ENCODE peak calls at places on chromosomes 12 and 14, in five cellular contexts. One of them, this sample, is unnamed.

GRCh38 chr12:10884086-10884725 is at the start of gene PRH1:
- DNase-seq in heart right ventricle: no peak
- DNase-seq in breast epithelium: no peak
- DNase-seq in lower leg skin: no peak
- DNase-seq in body of pancreas: no peak
- DNase-seq in this sample: no peak

GRCh38 chr12:67661311-67662011 is 12.9 kb downstream of the DYRK2 start:
- DNase-seq in heart right ventricle: no peak
- DNase-seq in breast epithelium: no peak
- DNase-seq in lower leg skin: no peak
- DNase-seq in body of pancreas: no peak
- DNase-seq in this sample: no peak

GRCh38 chr12:88035907-88036289 is 6.7 kb upstream of the C12orf50 start:
- DNase-seq in heart right ventricle: no peak
- DNase-seq in breast epithelium: no peak
- DNase-seq in lower leg skin: no peak
- DNase-seq in body of pancreas: no peak
- DNase-seq in this sample: no peak

GRCh38 chr12:93572712-93573551 is 457 bp downstream of the SOCS2 start:
- DNase-seq in heart right ventricle: peak
- DNase-seq in breast epithelium: no peak
- DNase-seq in lower leg skin: no peak
- DNase-seq in body of pancreas: peak
- DNase-seq in this sample: no peak

GRCh38 chr12:113196996-113197395 is 11.5 kb downstream of the RITA1 start:
- DNase-seq in heart right ventricle: peak
- DNase-seq in breast epithelium: no peak
- DNase-seq in lower leg skin: peak
- DNase-seq in body of pancreas: peak
- DNase-seq in this sample: peak

GRCh38 chr12:6827982-6828670 is at the start of gene P3H3:
- DNase-seq in heart right ventricle: peak
- DNase-seq in breast epithelium: no peak
- DNase-seq in lower leg skin: peak
- DNase-seq in body of pancreas: no peak
- DNase-seq in this sample: no peak

GRCh38 chr14:71290960-71291466 is 383.8 kb downstream of the PCNX1 start:
- DNase-seq in heart right ventricle: no peak
- DNase-seq in breast epithelium: no peak
- DNase-seq in lower leg skin: no peak
- DNase-seq in body of pancreas: no peak
- DNase-seq in this sample: no peak

GRCh38 chr14:59844414-59844813 is 26.2 kb downstream of the RTN1 start:
- DNase-seq in heart right ventricle: no peak
- DNase-seq in breast epithelium: no peak
- DNase-seq in lower leg skin: no peak
- DNase-seq in body of pancreas: no peak
- DNase-seq in this sample: no peak

GRCh38 chr12:58695263-58695662 is 225.0 kb downstream of the LRIG3 start:
- DNase-seq in heart right ventricle: no peak
- DNase-seq in breast epithelium: no peak
- DNase-seq in lower leg skin: no peak
- DNase-seq in body of pancreas: no peak
- DNase-seq in this sample: no peak

GRCh38 chr12:116060765-116061164 is 216.7 kb downstream of the MED13L start:
- DNase-seq in heart right ventricle: no peak
- DNase-seq in breast epithelium: no peak
- DNase-seq in lower leg skin: no peak
- DNase-seq in body of pancreas: no peak
- DNase-seq in this sample: no peak

GRCh38 chr12:114967187-114967586 is 283.2 kb upstream of the TBX3 start:
- DNase-seq in heart right ventricle: no peak
- DNase-seq in breast epithelium: no peak
- DNase-seq in lower leg skin: no peak
- DNase-seq in body of pancreas: no peak
- DNase-seq in this sample: no peak

DNA sequence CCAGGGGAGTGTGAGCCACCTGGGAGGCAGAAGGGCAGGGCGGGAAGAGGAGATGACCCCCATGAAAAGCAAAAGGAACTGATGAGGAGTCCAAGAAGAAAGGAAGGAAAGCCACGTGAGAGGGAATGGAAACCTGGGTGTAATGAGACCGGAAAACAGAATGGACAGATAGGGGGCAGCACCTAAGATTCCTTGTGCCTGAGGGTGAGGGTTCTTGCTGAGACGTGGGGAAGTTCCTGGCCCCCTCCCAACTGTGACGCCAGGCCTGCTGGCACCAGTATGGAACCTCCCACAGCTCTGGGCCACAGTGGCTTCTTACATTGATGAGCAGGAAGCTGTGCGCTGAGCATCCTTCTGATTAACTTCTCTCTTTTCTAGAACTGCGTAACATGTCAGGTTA is 30.8 kb downstream of the TTC7B start:
- DNase-seq in heart right ventricle: no peak
- DNase-seq in breast epithelium: no peak
- DNase-seq in lower leg skin: peak
- DNase-seq in body of pancreas: peak
- DNase-seq in this sample: peak
- TF ChIP-seq CTCF in heart right ventricle: peak
- TF ChIP-seq CTCF in breast epithelium: no peak
- TF ChIP-seq CTCF in lower leg skin: no peak
- TF ChIP-seq CTCF in body of pancreas: no peak
- TF ChIP-seq CTCF in this sample: peak

DNA sequence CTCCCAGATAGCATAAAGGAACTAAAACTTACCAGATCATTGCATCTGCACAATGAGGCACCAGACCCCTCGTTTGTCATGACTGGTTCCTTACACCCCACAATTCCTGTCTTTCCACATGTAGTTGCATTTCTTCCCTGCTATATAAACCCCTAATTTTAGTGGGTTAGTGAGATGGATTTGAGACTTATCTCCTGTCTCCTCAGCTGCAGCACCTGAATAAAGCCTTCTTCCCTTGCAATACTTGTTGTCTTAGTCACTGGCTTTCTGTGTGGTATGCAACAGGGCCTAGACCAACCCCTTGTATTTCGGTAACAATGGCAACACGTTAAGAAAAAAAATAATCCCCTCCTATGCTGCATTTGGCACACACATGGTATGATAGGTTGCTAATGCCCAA is 13.0 kb downstream of the NUP37 start:
- DNase-seq in heart right ventricle: no peak
- DNase-seq in breast epithelium: no peak
- DNase-seq in lower leg skin: no peak
- DNase-seq in body of pancreas: no peak
- DNase-seq in this sample: no peak
- TF ChIP-seq CTCF in heart right ventricle: no peak
- TF ChIP-seq CTCF in breast epithelium: no peak
- TF ChIP-seq CTCF in lower leg skin: no peak
- TF ChIP-seq CTCF in body of pancreas: no peak
- TF ChIP-seq CTCF in this sample: no peak

GRCh38 chr14:36449903-36450302 is 70.1 kb downstream of the NKX2-1 start:
- DNase-seq in heart right ventricle: no peak
- DNase-seq in breast epithelium: no peak
- DNase-seq in lower leg skin: no peak
- DNase-seq in body of pancreas: no peak
- DNase-seq in this sample: no peak
- TF ChIP-seq CTCF in heart right ventricle: no peak
- TF ChIP-seq CTCF in breast epithelium: no peak
- TF ChIP-seq CTCF in lower leg skin: no peak
- TF ChIP-seq CTCF in body of pancreas: no peak
- TF ChIP-seq CTCF in this sample: no peak

GRCh38 chr14:80206351-80206750 is 5.0 kb downstream of the DIO2 start:
- DNase-seq in heart right ventricle: no peak
- DNase-seq in breast epithelium: no peak
- DNase-seq in lower leg skin: no peak
- DNase-seq in body of pancreas: no peak
- DNase-seq in this sample: no peak

GRCh38 chr14:80200093-80200492 is 11.2 kb downstream of the DIO2 start:
- DNase-seq in heart right ventricle: no peak
- DNase-seq in breast epithelium: no peak
- DNase-seq in lower leg skin: no peak
- DNase-seq in body of pancreas: no peak
- DNase-seq in this sample: no peak

GRCh38 chr14:80208426-80208950 is 2.8 kb downstream of the DIO2 start:
- DNase-seq in heart right ventricle: no peak
- DNase-seq in breast epithelium: no peak
- DNase-seq in lower leg skin: no peak
- DNase-seq in body of pancreas: no peak
- DNase-seq in this sample: no peak

DNA sequence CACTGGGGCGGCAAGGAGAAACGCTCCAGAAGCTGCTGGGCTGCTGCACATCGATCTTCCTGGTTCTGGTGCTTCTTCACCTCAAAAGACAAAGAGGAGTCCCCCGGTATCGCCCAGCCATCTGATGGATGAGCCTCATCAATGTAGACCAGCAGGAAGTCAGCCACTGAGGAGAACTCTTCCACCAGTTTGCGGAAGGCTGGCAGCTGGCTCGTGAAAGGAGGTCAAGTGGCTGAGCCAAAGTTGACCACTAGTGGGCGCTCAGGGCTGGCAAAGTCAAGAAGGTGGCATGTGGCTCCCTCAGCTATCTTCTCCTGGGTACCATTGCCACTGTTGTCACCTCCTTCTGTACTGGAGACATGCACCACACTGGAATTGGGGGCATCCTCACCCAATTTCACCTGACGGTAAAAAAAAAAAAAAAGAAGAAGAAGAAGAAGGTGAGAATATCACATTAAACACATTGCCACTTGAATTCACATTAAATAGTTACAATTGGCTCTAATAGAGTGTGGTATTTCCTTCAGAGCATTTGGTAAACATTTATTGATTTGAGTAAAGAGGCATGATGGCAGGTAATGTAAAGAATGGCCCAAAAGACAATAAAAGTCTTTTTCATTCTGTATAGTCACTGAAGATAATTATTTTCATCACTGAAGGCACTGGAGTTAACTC is 8.3 kb downstream of the DIO2 start:
- DNase-seq in heart right ventricle: no peak
- DNase-seq in breast epithelium: no peak
- DNase-seq in lower leg skin: no peak
- DNase-seq in body of pancreas: no peak
- DNase-seq in this sample: no peak
- TF ChIP-seq CTCF in heart right ventricle: no peak
- TF ChIP-seq CTCF in breast epithelium: no peak
- TF ChIP-seq CTCF in lower leg skin: no peak
- TF ChIP-seq CTCF in body of pancreas: no peak
- TF ChIP-seq CTCF in this sample: no peak

DNA sequence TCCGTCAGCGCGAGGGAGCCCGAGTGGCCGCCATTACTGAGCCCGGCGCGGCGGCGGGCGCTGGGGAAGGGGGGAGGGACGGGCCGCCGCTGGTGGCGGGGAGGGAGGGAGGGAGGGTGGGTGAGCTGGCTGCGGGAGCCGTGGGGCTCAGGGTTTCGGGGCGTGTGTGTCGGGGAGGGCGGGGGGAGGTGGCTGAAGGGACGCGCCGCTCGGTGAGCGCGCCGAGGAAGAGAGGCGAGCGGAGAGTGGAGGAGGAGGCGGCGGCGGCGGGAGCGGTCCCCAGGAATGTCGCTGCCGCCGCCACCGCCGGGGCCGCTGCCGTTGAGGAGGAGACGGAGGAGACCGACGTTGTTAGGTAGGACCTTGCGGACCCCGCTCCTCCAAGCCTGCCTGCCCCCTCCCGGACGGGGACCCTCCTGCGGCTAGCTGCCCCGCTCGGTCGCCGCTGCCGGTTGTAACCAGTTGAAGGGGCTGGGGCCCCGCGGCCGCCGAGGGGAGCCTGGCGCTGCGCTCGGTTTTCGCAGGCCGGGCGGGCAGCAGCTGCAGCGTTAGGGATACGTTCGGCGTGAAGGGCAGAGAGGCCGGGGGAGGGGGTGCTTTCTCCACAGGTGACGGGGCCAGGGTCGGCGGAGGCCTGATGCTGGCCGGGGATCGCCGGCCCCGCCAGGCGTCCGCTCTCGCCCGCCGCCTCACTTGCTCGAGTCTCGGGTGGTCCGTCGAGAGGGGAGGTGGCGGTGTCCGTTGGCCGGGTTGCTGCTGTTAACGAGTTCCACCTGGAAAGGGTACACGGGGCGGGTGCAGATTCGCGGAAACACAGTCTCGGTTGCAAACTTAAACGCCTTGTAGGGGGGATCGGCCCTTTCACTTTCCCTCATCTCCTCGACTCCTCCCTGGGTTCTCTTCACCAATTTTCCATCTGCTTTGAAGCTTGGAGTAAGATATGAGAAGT is at the start of gene ARHGAP5:
- DNase-seq in heart right ventricle: peak
- DNase-seq in breast epithelium: no peak
- DNase-seq in lower leg skin: peak
- DNase-seq in body of pancreas: no peak
- DNase-seq in this sample: peak
- TF ChIP-seq CTCF in heart right ventricle: no peak
- TF ChIP-seq CTCF in breast epithelium: peak
- TF ChIP-seq CTCF in lower leg skin: no peak
- TF ChIP-seq CTCF in body of pancreas: no peak
- TF ChIP-seq CTCF in this sample: no peak

GRCh38 chr12:32302218-32302826 is 97.0 kb upstream of the FGD4 start:
- DNase-seq in heart right ventricle: no peak
- DNase-seq in breast epithelium: no peak
- DNase-seq in lower leg skin: no peak
- DNase-seq in body of pancreas: no peak
- DNase-seq in this sample: no peak

GRCh38 chr12:32303171-32303570 is 96.2 kb upstream of the FGD4 start:
- DNase-seq in heart right ventricle: no peak
- DNase-seq in breast epithelium: no peak
- DNase-seq in lower leg skin: no peak
- DNase-seq in body of pancreas: no peak
- DNase-seq in this sample: no peak

GRCh38 chr12:32307352-32307751 is 92.0 kb upstream of the FGD4 start:
- DNase-seq in heart right ventricle: no peak
- DNase-seq in breast epithelium: no peak
- DNase-seq in lower leg skin: no peak
- DNase-seq in body of pancreas: no peak
- DNase-seq in this sample: no peak

GRCh38 chr12:32301216-32301615 is 98.1 kb upstream of the FGD4 start:
- DNase-seq in heart right ventricle: no peak
- DNase-seq in breast epithelium: no peak
- DNase-seq in lower leg skin: no peak
- DNase-seq in body of pancreas: no peak
- DNase-seq in this sample: no peak

DNA sequence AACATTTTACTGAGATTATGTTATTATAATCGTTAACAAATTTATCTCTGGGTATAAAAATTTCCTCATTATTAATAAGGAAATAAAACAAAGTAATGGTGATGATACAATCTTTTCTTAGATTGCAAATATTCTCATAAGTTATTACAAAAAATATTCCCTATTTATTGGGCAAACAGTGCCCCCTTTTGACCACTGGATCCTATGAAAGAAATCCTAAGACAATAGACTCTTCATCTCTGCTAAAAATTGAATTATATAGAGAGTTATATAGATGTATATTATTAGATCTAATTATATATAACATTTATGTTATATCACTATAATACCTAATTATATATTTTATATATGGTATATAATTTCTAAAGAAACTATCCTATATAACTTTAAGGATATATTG is 94.2 kb upstream of the FGD4 start:
- DNase-seq in heart right ventricle: no peak
- DNase-seq in breast epithelium: no peak
- DNase-seq in lower leg skin: no peak
- DNase-seq in body of pancreas: no peak
- DNase-seq in this sample: no peak
- TF ChIP-seq CTCF in heart right ventricle: peak
- TF ChIP-seq CTCF in breast epithelium: peak
- TF ChIP-seq CTCF in lower leg skin: no peak
- TF ChIP-seq CTCF in body of pancreas: peak
- TF ChIP-seq CTCF in this sample: peak

GRCh38 chr14:42224053-42224888 is 617.6 kb downstream of the LRFN5 start:
- DNase-seq in heart right ventricle: peak
- DNase-seq in breast epithelium: no peak
- DNase-seq in lower leg skin: peak
- DNase-seq in body of pancreas: peak
- DNase-seq in this sample: peak
- TF ChIP-seq CTCF in heart right ventricle: peak
- TF ChIP-seq CTCF in breast epithelium: peak
- TF ChIP-seq CTCF in lower leg skin: no peak
- TF ChIP-seq CTCF in body of pancreas: peak
- TF ChIP-seq CTCF in this sample: peak